ENCODE peak calls at places on chromosomes 11 and 22, in seven cellular contexts. L, P, M, C, I, T and V are unnamed samples.

GRCh38 chr22:43796567-43796966 is 15.5 kb downstream of the EFCAB6 start:
- DNase-seq in L (no peak), P (peak; percentile 56), M (no peak), C (peak; percentile 62), I (peak; percentile 41), T (peak; percentile 75), V (peak; percentile 69)

GRCh38 chr11:75245356-75246005 is 4.9 kb downstream of the TPBGL start:
- DNase-seq in L (no peak), P (no peak), M (peak; percentile 24), C (no peak), I (peak; percentile 24), T (no peak), V (peak; percentile 72)

GRCh38 chr11:8631395-8632110 is 37.5 kb upstream of the STK33 start:
- DNase-seq in L (no peak), P (peak; percentile 82), M (no peak), C (peak; percentile 81), I (peak; percentile 4), T (peak; percentile 57), V (no peak)

GRCh38 chr11:118434123-118434552 is 2.2 kb upstream of the KMT2A start:
- DNase-seq in L (no peak), P (peak; percentile 60), M (peak; percentile 32), C (peak; percentile 59), I (no peak), T (no peak), V (peak; percentile 17)

GRCh38 chr11:62694455-62695167 is 5.3 kb upstream of the LRRN4CL start:
- DNase-seq in L (peak; percentile 68), P (peak; percentile 71), M (peak; percentile 70), C (peak; percentile 89), I (peak; percentile 80), T (peak; percentile 88), V (peak; percentile 94)

GRCh38 chr22:36289406-36289870 is 36.5 kb downstream of the APOL1 start:
- DNase-seq in L (no peak), P (no peak), M (no peak), C (no peak), I (no peak), T (no peak), V (no peak)

GRCh38 chr11:8062781-8063257 is 18.2 kb upstream of the TUB start:
- DNase-seq in L (no peak), P (no peak), M (no peak), C (peak; percentile 45), I (no peak), T (no peak), V (no peak)

GRCh38 chr22:48299801-48300200 is 1527.9 kb downstream of the BRD1 start:
- DNase-seq in L (no peak), P (no peak), M (no peak), C (no peak), I (no peak), T (no peak), V (no peak)

GRCh38 chr11:62707277-62707771 is at the start of the genes BSCL2 and GNG3:
- DNase-seq in L (no peak), P (peak; percentile 26), M (no peak), C (no peak), I (no peak), T (peak; percentile 31), V (peak; percentile 99)

DNA sequence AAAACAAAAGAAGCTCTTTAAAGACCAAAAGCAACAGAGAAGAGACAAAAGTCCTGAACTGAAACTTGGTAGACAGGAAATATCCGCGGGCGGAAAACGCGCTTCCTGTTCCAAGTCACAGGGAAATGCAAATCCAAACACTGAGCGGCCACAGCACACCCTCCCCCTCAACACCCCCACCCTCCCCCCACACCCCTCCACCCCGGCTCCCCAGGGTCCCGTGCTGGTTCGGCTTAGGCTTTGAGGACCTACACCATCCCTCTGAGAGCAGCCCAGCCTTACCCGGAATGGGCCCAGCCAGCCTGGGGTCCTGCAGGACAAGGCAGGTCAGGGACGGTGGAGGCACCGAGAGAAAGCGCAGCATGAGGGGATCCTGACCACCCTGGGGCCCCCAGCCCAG is 160.4 kb downstream of the BRD1 start:
- DNase-seq in L (peak; percentile 39), P (no peak), M (no peak), C (no peak), I (no peak), T (no peak), V (no peak)
- H3K4me3 ChIP-seq in L (no peak overlapping the region), P (no peak overlapping the region), M (no peak overlapping the region), C (no peak overlapping the region), I (no peak overlapping the region), T (no peak overlapping the region), V (no peak overlapping the region)

DNA sequence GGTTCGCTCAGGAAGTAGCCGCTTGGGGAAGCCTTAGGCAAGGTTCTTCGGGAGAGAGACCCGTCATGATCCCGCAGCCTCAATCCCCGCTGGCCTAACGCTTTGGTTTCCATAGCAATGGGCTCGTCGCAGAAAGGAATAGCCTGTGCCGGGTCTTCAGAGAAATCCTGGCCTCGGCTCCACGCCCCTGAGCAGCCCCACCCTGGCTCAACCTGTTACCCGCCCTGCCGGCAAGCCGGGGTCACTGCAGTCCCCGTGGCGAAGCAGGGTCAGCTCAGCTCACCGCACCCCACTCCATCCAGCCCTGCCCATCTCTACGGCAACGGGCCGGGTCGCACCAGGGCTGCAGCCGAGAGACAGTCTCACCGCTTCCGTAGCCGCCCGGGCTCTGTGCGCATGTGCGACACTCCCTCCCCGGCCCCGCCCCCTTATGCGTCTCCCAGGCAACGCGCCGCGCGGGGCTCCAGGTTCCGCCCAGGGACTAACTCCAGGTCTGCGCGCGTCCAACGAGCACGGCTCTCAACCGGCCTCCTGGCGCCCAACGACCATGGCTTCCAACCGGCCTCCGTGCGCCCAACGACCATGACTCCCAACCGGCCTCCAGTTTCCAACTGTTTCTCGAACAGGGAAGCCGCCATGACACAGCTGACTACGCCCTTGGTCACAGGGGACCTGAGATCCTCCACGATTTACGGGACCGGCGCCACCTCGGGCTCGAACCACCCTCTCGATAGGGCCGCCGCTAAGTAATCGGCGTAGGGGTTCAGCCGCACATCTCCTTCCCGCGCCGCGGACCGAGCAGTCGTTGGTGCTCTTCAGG is at the start of gene DUSP18:
- DNase-seq in L (peak; percentile 94), P (peak; percentile 84), M (peak; percentile 83), C (peak; percentile 96), I (peak; percentile 85), T (peak; percentile 96), V (peak; percentile 97)
- TF ChIP-seq EZH2 in L (no peak), P (no peak), M (no peak), C (no peak), I (no peak), T (no peak), V (no peak)

GRCh38 chr22:29798318-29798717 is 31.1 kb downstream of the UQCR10 start:
- DNase-seq in L (no peak), P (no peak), M (no peak), C (no peak), I (peak; percentile 9), T (no peak), V (no peak)

GRCh38 chr22:29801153-29801552 is 34.0 kb downstream of the UQCR10 start:
- DNase-seq in L (no peak), P (no peak), M (no peak), C (no peak), I (no peak), T (no peak), V (peak; percentile 36)

GRCh38 chr22:29797351-29797750 is 30.2 kb downstream of the UQCR10 start:
- DNase-seq in L (no peak), P (no peak), M (no peak), C (no peak), I (no peak), T (no peak), V (no peak)

GRCh38 chr22:29798801-29799200 is 31.6 kb downstream of the UQCR10 start:
- DNase-seq in L (no peak), P (no peak), M (no peak), C (no peak), I (peak; percentile 57), T (no peak), V (no peak)

GRCh38 chr22:29799217-29799680 is 32.1 kb downstream of the UQCR10 start:
- DNase-seq in L (peak; percentile 88), P (peak; percentile 97), M (peak; percentile 90), C (peak; percentile 98), I (peak; percentile 92), T (peak; percentile 78), V (no peak)
- H3K36me3 ChIP-seq in L (no peaks in the 10 kb centered on the region), P (peaks cover 15% of the 10 kb centered on the region), M (peaks cover 56% of the 10 kb centered on the region), C (peaks cover 4% of the 10 kb centered on the region), I (peaks cover 3% of the 10 kb centered on the region), T (no peaks in the 10 kb centered on the region), V (no peaks in the 10 kb centered on the region)

GRCh38 chr11:14764213-14764898 is 120.8 kb downstream of the PDE3B start:
- DNase-seq in L (no peak), P (no peak), M (no peak), C (no peak), I (no peak), T (no peak), V (no peak)
- H3K4me3 ChIP-seq in L (no peak overlapping the region), P (no peak overlapping the region), M (no peak overlapping the region), C (no peak overlapping the region), I (no peak overlapping the region), T (no peak overlapping the region), V (no peak overlapping the region)

GRCh38 chr11:64713031-64713780 is 9.8 kb downstream of the NRXN2 start:
- DNase-seq in L (peak; percentile 43), P (peak; percentile 41), M (no peak), C (peak; percentile 56), I (no peak), T (peak; percentile 83), V (peak; percentile 55)
- TF ChIP-seq EZH2 in L (peak; percentile 92), P (peak; percentile 87), M (no peak), C (no peak), I (no peak), T (peak; percentile 82), V (peak; percentile 64)

GRCh38 chr22:46348099-46348695 is 12.7 kb downstream of the TRMU start:
- DNase-seq in L (no peak), P (no peak), M (no peak), C (no peak), I (no peak), T (no peak), V (no peak)
- H3K36me3 ChIP-seq in L (peaks cover 19% of the 10 kb centered on the region), P (peaks cover 31% of the 10 kb centered on the region), M (peaks cover 96% of the 10 kb centered on the region), C (peaks cover 29% of the 10 kb centered on the region), I (peaks cover 22% of the 10 kb centered on the region), T (no peaks in the 10 kb centered on the region), V (peaks cover 34% of the 10 kb centered on the region)